ENCODE peak calls at places on chromosomes 16 and 17, in four cellular contexts. One of them, this sample, is unnamed.

GRCh38 chr17:6413073-6413472 is 21.8 kb downstream of the AIPL1 start:
- DNase-seq in HepG2: peak
- DNase-seq in K562: peak
- DNase-seq in transverse colon: no peak
- DNase-seq in this sample: no peak

GRCh38 chr17:12928736-12929135 is 89.1 kb downstream of the ELAC2 start:
- DNase-seq in transverse colon: no peak
- DNase-seq in K562: no peak
- DNase-seq in HepG2: peak
- DNase-seq in this sample: no peak

GRCh38 chr17:48002920-48003685 is 32.2 kb downstream of the CDK5RAP3 start:
- DNase-seq in K562: no peak
- DNase-seq in transverse colon: no peak
- DNase-seq in HepG2: no peak
- DNase-seq in this sample: no peak

GRCh38 chr17:75691371-75692290 is 24.5 kb downstream of the SAP30BP start:
- DNase-seq in transverse colon: no peak
- DNase-seq in K562: no peak
- DNase-seq in HepG2: no peak
- DNase-seq in this sample: no peak

GRCh38 chr17:28547623-28548416 is 4.6 kb downstream of the UNC119 start:
- DNase-seq in K562: peak
- DNase-seq in HepG2: peak
- DNase-seq in transverse colon: peak
- DNase-seq in this sample: peak

GRCh38 chr16:10578474-10579316 is 1.7 kb downstream of the EMP2 start:
- DNase-seq in HepG2: peak
- DNase-seq in transverse colon: peak
- DNase-seq in K562: no peak
- DNase-seq in this sample: no peak

GRCh38 chr17:72644481-72644880 is 448.0 kb downstream of the SLC39A11 start:
- DNase-seq in transverse colon: no peak
- DNase-seq in HepG2: no peak
- DNase-seq in K562: no peak
- DNase-seq in this sample: no peak

GRCh38 chr17:55734128-55734781 is 11.6 kb upstream of the TMEM100 start:
- DNase-seq in HepG2: no peak
- DNase-seq in K562: no peak
- DNase-seq in transverse colon: no peak
- DNase-seq in this sample: no peak

GRCh38 chr17:46738544-46738943 is 79.9 kb downstream of the WNT3 start:
- DNase-seq in K562: no peak
- DNase-seq in HepG2: no peak
- DNase-seq in transverse colon: no peak
- DNase-seq in this sample: no peak

GRCh38 chr16:69118994-69119393 is 13.4 kb downstream of the CHTF8 start:
- DNase-seq in K562: no peak
- DNase-seq in HepG2: no peak
- DNase-seq in transverse colon: no peak
- DNase-seq in this sample: no peak

GRCh38 chr17:65102788-65103187 is 34.4 kb upstream of the RGS9 start:
- DNase-seq in transverse colon: no peak
- DNase-seq in K562: no peak
- DNase-seq in HepG2: no peak
- DNase-seq in this sample: no peak

GRCh38 chr16:30585022-30585399 is 486 bp downstream of the ZNF785 start:
- DNase-seq in transverse colon: peak
- DNase-seq in K562: no peak
- DNase-seq in HepG2: no peak
- DNase-seq in this sample: no peak

GRCh38 chr16:66619036-66619435 is 14.5 kb downstream of the CMTM3 start:
- DNase-seq in K562: no peak
- DNase-seq in HepG2: no peak
- DNase-seq in transverse colon: no peak
- DNase-seq in this sample: no peak

GRCh38 chr16:46762583-46762982 is 14.4 kb upstream of the MYLK3 start:
- DNase-seq in transverse colon: no peak
- DNase-seq in HepG2: no peak
- DNase-seq in K562: no peak
- DNase-seq in this sample: no peak

GRCh38 chr17:30172560-30172959 is 55.9 kb downstream of the NSRP1 start:
- DNase-seq in HepG2: no peak
- DNase-seq in transverse colon: no peak
- DNase-seq in K562: no peak
- DNase-seq in this sample: no peak

GRCh38 chr17:38601539-38602351 is 4.0 kb downstream of the SRCIN1 start:
- DNase-seq in K562: peak
- DNase-seq in transverse colon: peak
- DNase-seq in HepG2: peak
- DNase-seq in this sample: no peak
- TF ChIP-seq EP300 in K562: no peak
- TF ChIP-seq EP300 in transverse colon: no peak
- TF ChIP-seq EP300 in HepG2: no peak
- TF ChIP-seq EP300 in this sample: no peak

DNA sequence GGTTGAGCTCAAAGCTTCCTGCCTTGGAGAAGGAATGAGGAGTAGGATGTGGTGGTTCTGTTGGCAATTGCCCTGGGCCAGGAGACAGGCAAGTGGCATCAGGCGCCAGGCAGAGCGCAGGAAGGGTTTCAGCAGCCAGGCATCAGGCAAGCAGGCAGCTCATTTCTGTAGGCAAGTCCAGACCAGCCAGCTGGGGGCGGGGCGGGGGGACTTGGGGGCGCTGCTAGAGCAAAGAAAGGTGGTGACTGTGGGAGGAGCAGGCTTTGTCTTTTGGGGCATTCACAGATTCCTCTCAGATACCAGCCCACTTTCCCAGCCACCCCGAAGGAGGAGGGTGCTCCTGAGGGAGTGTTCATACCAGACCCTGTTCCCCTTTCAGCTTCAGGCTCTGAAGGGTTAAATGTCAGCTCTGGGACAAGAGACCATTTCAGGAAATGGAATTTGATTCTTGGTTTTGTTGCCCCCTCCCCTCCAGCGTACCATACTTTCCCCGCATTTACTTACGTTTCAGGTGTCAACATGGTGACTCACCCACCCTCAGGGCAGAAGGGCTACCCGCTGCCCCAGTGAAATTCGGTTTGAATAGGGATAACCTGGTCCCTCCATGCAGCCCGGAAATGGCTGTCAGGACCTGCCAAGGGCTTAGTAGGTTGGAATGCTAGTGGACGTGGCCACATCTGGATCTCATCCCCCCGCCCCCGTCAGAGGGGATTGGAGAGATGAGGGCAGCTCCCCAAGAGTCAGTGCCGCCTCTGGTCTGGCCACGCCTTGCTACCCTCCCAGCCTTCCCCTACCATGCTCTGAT is 13.2 kb downstream of the NGFR start:
- DNase-seq in transverse colon: no peak
- DNase-seq in HepG2: peak
- DNase-seq in K562: no peak
- DNase-seq in this sample: no peak
- TF ChIP-seq EP300 in transverse colon: no peak
- TF ChIP-seq EP300 in HepG2: no peak
- TF ChIP-seq EP300 in K562: no peak
- TF ChIP-seq EP300 in this sample: no peak

GRCh38 chr17:81364278-81365147 is 30.7 kb upstream of the BAHCC1 start:
- DNase-seq in transverse colon: peak
- DNase-seq in K562: no peak
- DNase-seq in HepG2: no peak
- DNase-seq in this sample: no peak

GRCh38 chr17:81367171-81367570 is 28.1 kb upstream of the BAHCC1 start:
- DNase-seq in HepG2: no peak
- DNase-seq in K562: peak
- DNase-seq in transverse colon: no peak
- DNase-seq in this sample: no peak

GRCh38 chr17:81366648-81367047 is 28.6 kb upstream of the BAHCC1 start:
- DNase-seq in HepG2: no peak
- DNase-seq in K562: no peak
- DNase-seq in transverse colon: no peak
- DNase-seq in this sample: no peak

GRCh38 chr17:81365148-81365600 is 30.1 kb upstream of the BAHCC1 start:
- DNase-seq in HepG2: no peak
- DNase-seq in transverse colon: peak
- DNase-seq in K562: peak
- DNase-seq in this sample: no peak

DNA sequence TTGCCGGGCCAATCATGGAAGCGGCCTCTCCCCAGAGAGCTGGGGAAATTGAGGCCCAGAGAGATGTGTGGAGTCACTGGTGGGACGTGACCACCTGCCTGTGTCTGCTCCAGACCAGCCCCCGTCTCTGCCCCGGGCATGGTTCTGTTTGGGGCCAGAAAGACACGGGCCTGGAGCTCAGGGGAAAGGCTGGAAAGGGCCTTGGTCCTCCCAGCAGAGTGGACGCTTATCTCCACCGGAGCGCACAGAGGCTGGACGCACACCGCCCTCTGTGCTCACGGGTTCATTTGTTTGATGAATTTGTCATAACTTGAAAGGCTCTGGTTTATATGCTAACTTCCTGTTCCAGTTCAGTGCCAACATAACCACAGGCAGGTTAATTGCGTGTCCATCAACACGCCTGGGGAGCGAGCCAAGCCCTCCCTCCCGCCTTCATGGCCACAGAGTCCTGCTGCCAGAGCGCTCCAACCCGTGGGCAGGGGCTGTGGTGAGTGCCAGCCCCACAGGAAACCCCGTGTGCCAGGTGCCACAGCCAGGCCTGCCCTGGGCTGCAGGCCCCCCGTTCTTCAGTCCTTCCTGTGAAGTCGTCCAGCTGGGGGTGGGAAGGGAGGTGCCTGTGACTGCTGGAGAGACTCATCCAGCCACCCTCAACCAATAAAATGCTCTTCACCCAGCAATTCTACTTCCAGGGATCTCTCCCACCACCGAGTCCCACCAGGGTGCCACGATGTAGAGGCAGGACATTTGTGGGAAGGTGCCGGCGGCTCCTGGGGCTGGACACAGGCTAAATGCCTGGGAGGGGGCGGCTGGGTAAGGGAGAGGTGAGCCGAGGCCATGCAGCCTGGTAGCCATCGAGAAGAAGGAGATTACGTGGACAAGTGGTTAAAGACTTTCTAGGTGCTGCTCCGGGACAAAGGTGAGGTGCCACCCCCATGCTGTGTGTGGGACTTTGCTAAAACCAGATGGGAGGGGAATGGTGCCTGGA is 29.4 kb upstream of the BAHCC1 start:
- DNase-seq in K562: no peak
- DNase-seq in transverse colon: peak
- DNase-seq in HepG2: peak
- DNase-seq in this sample: no peak
- TF ChIP-seq EP300 in K562: no peak
- TF ChIP-seq EP300 in transverse colon: peak
- TF ChIP-seq EP300 in HepG2: no peak
- TF ChIP-seq EP300 in this sample: peak

GRCh38 chr16:7938175-7938574 is 605.5 kb downstream of the RBFOX1 start:
- DNase-seq in transverse colon: no peak
- DNase-seq in HepG2: no peak
- DNase-seq in K562: no peak
- DNase-seq in this sample: no peak
- TF ChIP-seq EP300 in transverse colon: no peak
- TF ChIP-seq EP300 in HepG2: no peak
- TF ChIP-seq EP300 in K562: no peak
- TF ChIP-seq EP300 in this sample: no peak

DNA sequence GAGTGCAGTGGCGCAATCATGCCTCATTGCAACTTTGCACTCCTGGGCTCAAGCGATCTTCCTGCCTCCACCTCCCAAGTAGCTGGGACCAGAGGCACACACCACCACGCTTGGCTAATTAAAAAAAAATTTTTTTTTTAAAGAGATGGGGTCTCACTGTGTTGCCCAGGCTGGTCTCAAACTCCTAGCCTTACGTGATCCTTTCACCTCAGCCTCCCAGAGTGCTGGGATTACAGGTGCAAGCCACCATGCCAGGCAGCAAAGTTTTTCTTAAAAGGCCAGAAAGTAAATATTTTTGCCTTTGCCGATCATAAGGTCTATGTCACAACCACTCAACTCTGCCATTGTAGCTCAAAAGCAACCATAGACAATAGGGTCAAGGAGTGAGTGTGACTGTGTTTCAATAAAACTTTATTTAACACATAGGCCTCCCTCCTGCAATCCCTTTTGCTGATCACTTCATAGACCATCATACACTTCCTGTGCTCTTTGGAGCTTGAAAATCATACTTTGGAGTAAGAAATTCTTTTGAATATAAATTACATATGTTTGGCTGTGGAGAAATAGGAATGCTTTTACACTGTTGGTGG is 48.6 kb downstream of the PITPNC1 start:
- DNase-seq in HepG2: no peak
- DNase-seq in K562: no peak
- DNase-seq in transverse colon: no peak
- DNase-seq in this sample: no peak
- TF ChIP-seq EP300 in HepG2: no peak
- TF ChIP-seq EP300 in K562: no peak
- TF ChIP-seq EP300 in transverse colon: no peak
- TF ChIP-seq EP300 in this sample: no peak

DNA sequence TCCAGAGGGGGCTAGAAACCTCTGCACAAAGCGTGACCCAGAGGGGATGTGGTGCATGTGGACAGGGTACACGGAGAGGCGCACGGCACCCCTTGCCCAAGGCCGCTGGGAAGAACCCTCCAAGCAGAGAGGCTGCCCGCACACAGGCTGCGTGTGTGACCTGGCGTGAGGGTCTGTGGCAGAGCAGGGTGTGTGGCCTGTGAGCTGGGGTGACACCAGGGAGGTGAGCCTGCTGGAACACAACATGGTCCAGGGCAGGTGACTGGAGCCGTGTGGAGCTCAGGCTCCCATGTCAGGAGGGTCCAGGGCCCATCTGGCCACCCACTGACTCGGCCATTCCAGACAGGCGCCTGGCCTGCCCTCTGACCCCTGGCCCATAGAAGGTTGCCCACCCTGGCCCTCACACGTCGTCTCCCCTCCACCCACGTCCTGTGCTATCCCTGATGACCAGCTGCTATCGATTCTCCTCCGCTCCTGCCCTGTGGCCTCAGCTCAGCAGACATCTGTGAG is 14.8 kb upstream of the TMEM204 start:
- DNase-seq in transverse colon: no peak
- DNase-seq in K562: no peak
- DNase-seq in HepG2: no peak
- DNase-seq in this sample: no peak
- TF ChIP-seq EP300 in transverse colon: no peak
- TF ChIP-seq EP300 in K562: no peak
- TF ChIP-seq EP300 in HepG2: no peak
- TF ChIP-seq EP300 in this sample: no peak

GRCh38 chr16:73173396-73173795 is 125.5 kb upstream of the ZFHX3 start:
- DNase-seq in HepG2: no peak
- DNase-seq in K562: no peak
- DNase-seq in transverse colon: no peak
- DNase-seq in this sample: no peak
- TF ChIP-seq EP300 in HepG2: no peak
- TF ChIP-seq EP300 in K562: no peak
- TF ChIP-seq EP300 in transverse colon: no peak
- TF ChIP-seq EP300 in this sample: no peak

This sample was measured in tibial nerve.